ENCODE peak calls at places on chromosome 5, in five cellular contexts. T is fibroblast of the aortic adventitia, C is AG04449, S is WERI-Rb-1, L is HL-60. A is an unnamed sample.

GRCh38 chr5:153965102-153965645 is 73.5 kb downstream of the FAM114A2 start:
- DNase-seq in C (no peak), T (peak), S (peak), L (peak), A (peak)

GRCh38 chr5:172294831-172295230 is 11.3 kb upstream of the UBTD2 start:
- DNase-seq in T (no peak), S (no peak), L (no peak), C (no peak), A (no peak)

GRCh38 chr5:76788362-76788761 is 30.5 kb upstream of the F2RL1 start:
- DNase-seq in L (no peak), S (no peak), T (no peak), C (no peak), A (no peak)

GRCh38 chr5:1462358-1462757 is 17.1 kb upstream of the SLC6A3 start:
- DNase-seq in L (no peak), C (no peak), T (no peak), S (no peak), A (no peak)

GRCh38 chr5:61941637-61942036 is 364.4 kb upstream of the KIF2A start:
- DNase-seq in C (no peak), L (no peak), S (no peak), T (no peak), A (no peak)

GRCh38 chr5:10366310-10367297 is 13.1 kb downstream of the MARCHF6 start:
- DNase-seq in T (peak), L (no peak), C (no peak), S (no peak), A (no peak)

GRCh38 chr5:98657559-98657958 is 115.9 kb upstream of the RGMB start:
- DNase-seq in S (no peak), L (no peak), C (no peak), T (no peak), A (no peak)

GRCh38 chr5:15763754-15764153 is 263.8 kb downstream of the FBXL7 start:
- DNase-seq in T (peak), L (no peak), C (peak), S (peak), A (no peak)

GRCh38 chr5:176134529-176135223 is 103.5 kb upstream of the SIMC1 start:
- DNase-seq in L (no peak), T (no peak), S (no peak), C (no peak), A (no peak)

GRCh38 chr5:180990086-180990888 is 1.6 kb downstream of the BTNL3 start:
- DNase-seq in S (no peak), C (no peak), T (no peak), L (no peak), A (no peak)

GRCh38 chr5:172541119-172541763 is 86.9 kb upstream of the SH3PXD2B start:
- DNase-seq in L (no peak), S (no peak), T (no peak), C (no peak), A (no peak)

GRCh38 chr5:34491251-34491620 is 164.9 kb upstream of the RAI14 start:
- DNase-seq in L (no peak), S (peak), C (no peak), T (no peak), A (no peak)

GRCh38 chr5:99032234-99033013 is 103.6 kb upstream of the CHD1 start:
- DNase-seq in C (peak), T (peak), L (peak), S (peak), A (peak)

GRCh38 chr5:32190094-32190493 is 16.0 kb upstream of the GOLPH3 start:
- DNase-seq in C (peak), S (no peak), T (peak), L (no peak), A (no peak)

GRCh38 chr5:174284873-174285272 is 239.4 kb downstream of the NSG2 start:
- DNase-seq in T (no peak), S (no peak), L (no peak), C (no peak), A (no peak)

GRCh38 chr5:172478256-172478655 is 23.9 kb upstream of the SH3PXD2B start:
- DNase-seq in L (no peak), T (peak), C (no peak), S (no peak), A (no peak)

GRCh38 chr5:80956272-80956671 is 3.9 kb upstream of the RASGRF2 start:
- DNase-seq in T (no peak), L (no peak), S (no peak), C (no peak), A (no peak)

GRCh38 chr5:1323803-1324173 is 21.1 kb downstream of the CLPTM1L start:
- DNase-seq in L (no peak), S (peak), T (no peak), C (no peak), A (no peak)

GRCh38 chr5:68544656-68545565 is 329.4 kb downstream of the PIK3R1 start:
- DNase-seq in C (no peak), L (no peak), S (no peak), T (peak), A (no peak)

GRCh38 chr5:32707394-32707997 is 3.6 kb upstream of the NPR3 start:
- DNase-seq in C (no peak), T (peak), L (no peak), S (no peak), A (no peak)

GRCh38 chr5:99072846-99073245 is 144.0 kb upstream of the CHD1 start:
- DNase-seq in S (no peak), T (no peak), L (no peak), C (no peak), A (no peak)

GRCh38 chr5:121915765-121916164 is 46.0 kb upstream of the SRFBP1 start:
- DNase-seq in L (no peak), S (no peak), T (no peak), C (no peak), A (no peak)

GRCh38 chr5:64869419-64869818 is 100.7 kb downstream of the CWC27 start:
- DNase-seq in T (peak), C (peak), S (no peak), L (no peak), A (no peak)

GRCh38 chr5:105670586-105670985 is 2000.2 kb downstream of the EFNA5 start:
- DNase-seq in T (no peak), C (no peak), S (no peak), L (no peak), A (no peak)

GRCh38 chr5:10682429-10682746 is 78.6 kb downstream of the DAP start:
- DNase-seq in T (no peak), S (no peak), C (no peak), L (no peak), A (no peak)

GRCh38 chr5:134086943-134087305 is 27.6 kb upstream of the TCF7 start:
- DNase-seq in L (no peak), T (no peak), S (no peak), C (no peak), A (no peak)

GRCh38 chr5:1343315-1343751 is 1.6 kb downstream of the CLPTM1L start:
- DNase-seq in T (no peak), L (no peak), C (no peak), S (no peak), A (no peak)

GRCh38 chr5:16411741-16412455 is 53.7 kb downstream of the ZNF622 start:
- DNase-seq in L (no peak), S (no peak), T (peak), C (peak), A (no peak)

GRCh38 chr5:137320056-137321045 is 178.8 kb downstream of the SPOCK1 start:
- DNase-seq in S (peak), T (peak), L (no peak), C (no peak), A (no peak)

GRCh38 chr5:134020188-134020587 is 15.4 kb upstream of the VDAC1 start:
- DNase-seq in L (no peak), T (no peak), S (no peak), C (no peak), A (no peak)

GRCh38 chr5:154885438-154885837 is 27.0 kb downstream of the CNOT8 start:
- DNase-seq in C (no peak), T (no peak), L (peak), S (no peak), A (no peak)

GRCh38 chr5:1551913-1552312 is 28.2 kb upstream of the LPCAT1 start:
- DNase-seq in L (no peak), C (no peak), T (no peak), S (peak), A (no peak)

GRCh38 chr5:66443462-66444130 is 152.6 kb upstream of the MAST4 start:
- DNase-seq in L (no peak), C (no peak), T (peak), S (no peak), A (no peak)

GRCh38 chr5:152403058-152403457 is 2.0 kb downstream of the NMUR2 start:
- DNase-seq in T (no peak), S (no peak), C (no peak), L (no peak), A (no peak)

GRCh38 chr5:176675676-176676360 is 28.5 kb downstream of the TSPAN17 start:
- DNase-seq in S (peak), L (no peak), T (peak), C (no peak), A (no peak)

GRCh38 chr5:87770601-87771121 is 357.9 kb upstream of the CCNH start:
- DNase-seq in C (no peak), S (no peak), L (no peak), T (no peak), A (no peak)

GRCh38 chr5:136364307-136364706 is 1.0 kb downstream of the TRPC7 start:
- DNase-seq in L (no peak), S (peak), T (no peak), C (no peak), A (no peak)

GRCh38 chr5:139651502-139651862 is 3.3 kb downstream of the CXXC5 start:
- DNase-seq in T (no peak), L (no peak), S (no peak), C (no peak), A (peak)
- H3K4me3 ChIP-seq in T (peak), L (peak), S (peak), C (peak), A (peak)

DNA sequence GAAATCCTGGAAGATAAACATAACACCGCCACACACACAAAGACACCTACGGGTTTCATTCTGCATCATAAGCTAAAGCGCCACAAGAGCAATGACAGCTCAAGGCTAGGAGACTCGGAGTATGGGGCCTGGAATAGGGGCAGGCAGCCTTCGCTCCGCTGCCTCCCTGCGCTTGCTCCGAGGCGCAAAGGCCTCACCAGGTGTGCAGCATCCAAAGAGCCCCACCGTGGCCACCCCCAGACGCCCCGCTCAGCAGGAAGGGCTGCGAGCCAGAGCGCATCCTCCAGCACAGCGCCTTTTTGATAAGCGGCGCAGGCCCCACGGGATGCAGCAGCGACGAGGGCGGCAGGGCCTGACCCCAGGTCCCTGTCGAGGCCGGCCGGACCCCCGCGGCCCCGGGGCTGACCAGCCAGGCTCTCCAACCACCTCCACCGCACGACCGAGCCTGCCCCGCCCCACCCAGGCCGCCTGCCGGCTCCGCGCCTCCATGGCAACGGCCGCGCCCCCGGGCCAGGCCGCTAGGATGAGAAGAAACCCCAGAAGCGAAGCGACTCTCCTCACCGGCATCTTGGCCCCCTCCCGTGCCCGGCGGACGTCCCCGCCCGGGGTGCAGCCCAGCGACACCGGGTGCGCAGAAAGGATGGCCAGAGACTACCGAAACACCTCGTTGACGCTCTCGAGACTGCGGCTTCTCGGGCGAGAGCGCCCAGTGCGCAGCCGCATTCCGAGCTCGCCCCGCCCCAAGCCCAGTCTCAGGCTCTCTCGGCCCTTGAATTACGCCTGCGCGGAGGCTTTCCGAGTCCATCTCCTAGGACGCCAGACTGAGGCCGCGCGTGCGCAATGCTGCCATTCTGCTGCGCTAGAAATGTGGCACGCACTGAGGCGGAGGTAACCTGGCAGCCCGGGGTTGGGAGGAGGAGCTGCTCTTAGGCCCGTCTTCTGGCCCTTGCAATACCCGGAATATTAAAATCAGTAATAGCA is at the start of gene KIF3A:
- DNase-seq in L (peak), S (peak), C (peak), T (peak), A (peak)
- TF ChIP-seq CTCF in L (no peak), S (no peak), C (no peak), T (peak), A (no peak)

GRCh38 chr5:123511648-123512605 is at the start of gene CSNK1G3:
- DNase-seq in C (peak), L (peak), S (peak), T (peak), A (peak)
- H3K4me3 ChIP-seq in C (peak), L (peak), S (peak), T (peak), A (peak)

DNA sequence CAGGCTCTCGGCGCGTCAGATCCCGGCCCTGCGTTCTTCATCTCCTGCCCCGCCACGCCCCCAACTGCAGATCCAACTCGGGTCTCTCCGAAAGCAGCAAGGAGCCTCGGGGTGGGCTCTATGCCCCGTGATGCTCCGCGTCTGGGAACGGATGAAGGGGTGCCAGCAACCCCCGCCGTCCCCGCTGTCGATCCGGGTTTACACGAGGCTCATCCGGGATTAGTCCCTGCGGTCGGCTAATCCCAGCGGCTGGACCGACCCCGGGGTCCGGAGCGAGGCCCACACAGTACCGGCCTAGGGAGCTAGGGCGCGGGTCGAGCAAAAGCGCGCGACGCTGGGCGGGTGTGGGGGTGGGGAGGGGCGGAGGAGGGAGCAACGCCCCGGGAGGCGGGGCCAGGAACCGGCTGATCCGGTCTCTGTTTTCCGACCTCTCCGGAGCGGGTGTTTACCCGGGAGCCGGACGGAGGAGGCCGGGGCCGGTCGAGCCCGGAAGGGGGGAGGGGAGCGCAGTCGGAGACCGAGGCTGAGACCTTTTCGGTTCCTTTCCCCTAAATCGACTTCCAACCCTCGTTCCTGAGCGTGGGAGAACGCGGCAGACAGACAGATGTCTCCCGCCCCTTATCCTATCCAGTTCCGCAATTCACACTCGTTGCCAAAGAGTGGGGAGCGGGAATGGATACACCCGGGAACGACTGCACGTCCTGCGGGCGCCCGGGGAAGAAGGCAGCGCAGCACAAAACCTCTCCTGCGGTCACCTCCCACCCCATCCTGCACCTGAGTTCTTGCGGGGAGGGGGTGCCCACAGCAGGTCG is 28.6 kb downstream of the PCDH1 start:
- DNase-seq in C (no peak), T (peak), L (peak), S (peak), A (peak)
- TF ChIP-seq CTCF in C (no peak), T (no peak), L (no peak), S (no peak), A (no peak)

GRCh38 chr5:73448451-73449136 is at the start of gene FOXD1:
- DNase-seq in L (peak), S (peak), T (peak), C (peak), A (peak)

GRCh38 chr5:73450041-73450598 is 1.5 kb upstream of the FOXD1 start:
- DNase-seq in T (no peak), L (no peak), C (no peak), S (no peak), A (no peak)

GRCh38 chr5:73450672-73451217 is 2.2 kb upstream of the FOXD1 start:
- DNase-seq in S (no peak), C (no peak), L (no peak), T (no peak), A (no peak)

GRCh38 chr5:73452215-73452614 is 3.6 kb upstream of the FOXD1 start:
- DNase-seq in T (no peak), L (no peak), S (no peak), C (no peak), A (no peak)

DNA sequence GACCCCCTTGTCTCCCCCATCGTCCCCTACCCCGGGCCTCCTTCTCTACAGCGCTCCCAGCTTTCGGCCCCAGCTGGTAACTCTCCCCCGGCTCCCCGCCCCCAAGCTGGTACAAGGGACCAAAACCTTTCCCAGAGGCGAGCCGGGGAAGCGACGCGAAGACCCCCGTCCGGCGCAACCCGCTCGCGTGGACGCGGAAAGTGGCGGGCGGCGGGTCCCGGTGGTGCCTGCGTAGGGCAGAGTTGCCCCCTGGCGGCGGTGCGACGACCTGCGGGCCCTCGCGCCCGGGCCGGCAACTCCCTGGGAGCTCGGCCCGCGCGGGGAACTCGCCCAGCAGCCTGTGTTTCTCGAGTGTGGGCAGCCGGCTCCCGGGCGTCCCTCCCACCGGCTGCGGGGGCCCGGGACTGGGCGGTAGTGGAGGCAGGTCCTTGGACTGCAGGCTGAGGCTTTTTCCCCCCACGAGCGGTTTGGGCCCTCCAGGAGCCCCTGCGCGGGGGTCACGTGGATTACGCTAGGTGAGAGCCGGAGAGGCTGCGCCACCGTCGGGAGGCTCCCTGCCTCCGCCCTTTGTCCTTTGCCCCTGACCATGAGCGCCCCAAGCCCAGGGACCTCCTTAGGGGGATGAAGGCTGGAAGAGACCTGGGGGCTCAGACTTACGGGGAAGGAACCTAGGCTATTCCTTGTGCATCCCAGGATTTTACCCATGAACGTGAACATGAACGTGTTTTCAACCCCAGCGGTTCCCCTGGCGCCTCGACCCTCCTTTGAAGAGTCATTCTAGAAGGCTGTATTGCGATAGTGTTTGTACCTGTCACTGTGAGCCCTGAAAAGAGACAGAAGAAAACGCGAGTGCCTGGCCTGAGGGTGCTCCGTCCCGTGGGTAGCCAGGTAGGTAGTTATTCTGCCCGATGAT is 2.9 kb upstream of the FOXD1 start:
- DNase-seq in T (peak), S (peak), C (no peak), L (peak), A (no peak)
- H3K4me3 ChIP-seq in T (peak), S (peak), C (peak), L (no peak), A (peak)

GRCh38 chr5:73176250-73176649 is 3.3 kb downstream of the TMEM174 start:
- DNase-seq in T (no peak), S (peak), C (no peak), L (no peak), A (no peak)

GRCh38 chr5:73171495-73171894 is 1.5 kb upstream of the TMEM174 start:
- DNase-seq in S (no peak), C (no peak), L (no peak), T (no peak), A (no peak)

GRCh38 chr5:73172893-73173292 is at the start of gene TMEM174:
- DNase-seq in L (no peak), T (no peak), S (no peak), C (no peak), A (no peak)

GRCh38 chr5:73174100-73174815 is 1.3 kb downstream of the TMEM174 start:
- DNase-seq in C (no peak), T (no peak), L (peak), S (peak), A (no peak)

DNA sequence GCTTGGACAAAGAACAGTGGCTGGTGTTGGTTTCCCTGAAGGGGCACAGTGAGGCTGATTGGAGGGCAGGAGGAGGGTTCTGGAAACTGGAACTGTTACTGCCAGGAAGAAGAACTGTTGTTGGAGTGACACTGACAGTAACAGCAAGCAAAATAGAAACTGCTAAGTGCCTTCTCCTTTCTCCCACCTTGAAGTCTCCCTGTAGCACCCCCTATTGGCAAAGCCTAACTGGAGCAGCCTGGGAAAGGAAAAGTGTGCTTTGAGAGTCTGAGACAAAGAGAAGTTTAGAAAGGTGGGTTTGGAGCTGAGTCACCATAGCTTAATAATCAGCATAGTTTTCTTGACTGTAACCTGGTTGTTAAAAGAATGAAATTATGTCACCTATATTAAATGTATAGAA is 2.5 kb upstream of the TMEM174 start:
- DNase-seq in C (no peak), L (peak), S (peak), T (peak), A (no peak)
- TF ChIP-seq CTCF in C (peak), L (peak), S (peak), T (peak), A (peak)

GRCh38 chr5:139251281-139251687 is 42.3 kb upstream of the MATR3 start:
- DNase-seq in C (no peak), T (no peak), S (no peak), L (no peak), A (no peak)

GRCh38 chr5:139245637-139246335 is 47.6 kb upstream of the SIL1 start:
- DNase-seq in T (no peak), S (no peak), C (no peak), L (no peak), A (no peak)

GRCh38 chr5:139248826-139249453 is 44.6 kb upstream of the MATR3 start:
- DNase-seq in T (no peak), C (no peak), L (no peak), S (no peak), A (no peak)

GRCh38 chr5:139243425-139243965 is 45.3 kb upstream of the SIL1 start:
- DNase-seq in L (no peak), C (no peak), S (no peak), T (peak), A (no peak)

GRCh38 chr5:139246394-139246793 is 47.1 kb upstream of the MATR3 start:
- DNase-seq in L (peak), C (no peak), S (no peak), T (peak), A (no peak)
- H3K4me3 ChIP-seq in L (no peak), C (no peak), S (no peak), T (no peak), A (no peak)

A was measured in Panc1.